ENCODE peak calls at places on chromosomes 2 and 18, in seven cellular contexts. Z is neural progenitor cell, C is hepatocyte, N is HCT116, H is PC-3, A is MM.1S, W is OCI-LY7. I is an unnamed sample.

GRCh38 chr2:121717529-121717928 is 19.1 kb downstream of the NIFK start:
- DNase-seq in N (no peak), W (no peak), C (no peak), Z (no peak), A (no peak), H (no peak), I (no peak)

GRCh38 chr2:64267699-64268098 is 123.5 kb upstream of the PELI1 start:
- DNase-seq in N (no peak), A (no peak), H (no peak), W (no peak), C (no peak), Z (peak), I (no peak)

GRCh38 chr2:235810297-235810696 is 316.5 kb downstream of the AGAP1 start:
- DNase-seq in Z (no peak), H (no peak), A (no peak), C (no peak), N (no peak), W (no peak), I (no peak)

GRCh38 chr2:15271941-15272340 is 289.2 kb downstream of the NBAS start:
- DNase-seq in W (no peak), A (no peak), H (no peak), Z (no peak), C (no peak), N (no peak), I (peak)

GRCh38 chr2:110114007-110114591 is 1.5 kb downstream of the MALL start:
- DNase-seq in Z (no peak), N (peak), H (peak), C (peak), W (no peak), A (no peak), I (peak)

GRCh38 chr2:189548686-189549439 is 31.7 kb downstream of the SLC40A1 start:
- DNase-seq in Z (no peak), H (peak), C (no peak), N (no peak), A (no peak), W (no peak), I (no peak)

GRCh38 chr2:233060500-233061006 is 411 bp downstream of the INPP5D start:
- DNase-seq in W (peak), N (no peak), Z (no peak), A (peak), H (no peak), C (no peak), I (no peak)

GRCh38 chr2:203683932-203684556 is 22.4 kb upstream of the CD28 start:
- DNase-seq in N (no peak), H (peak), W (no peak), A (peak), C (peak), Z (no peak), I (peak)

GRCh38 chr2:206783718-206784117 is 18.3 kb downstream of the FASTKD2 start:
- DNase-seq in N (no peak), Z (peak), C (no peak), A (no peak), H (peak), W (no peak), I (peak)

GRCh38 chr2:9574314-9574713 is 18.7 kb upstream of the ADAM17 start:
- DNase-seq in W (no peak), H (no peak), N (no peak), A (no peak), C (no peak), Z (no peak), I (peak)

GRCh38 chr2:128642316-128642715 is 323.6 kb upstream of the HS6ST1 start:
- DNase-seq in C (no peak), N (no peak), A (no peak), W (no peak), H (no peak), Z (no peak), I (no peak)

GRCh38 chr18:27695054-27695453 is 481.9 kb downstream of the CDH2 start:
- DNase-seq in Z (no peak), C (no peak), A (no peak), N (no peak), H (no peak), W (no peak), I (no peak)

GRCh38 chr2:37570773-37571570 is 100.5 kb downstream of the CDC42EP3 start:
- DNase-seq in W (no peak), H (peak), C (peak), A (no peak), Z (no peak), N (no peak), I (peak)

GRCh38 chr18:79944746-79945117 is 6.7 kb downstream of the SLC66A2 start:
- DNase-seq in A (no peak), H (no peak), Z (no peak), C (no peak), N (no peak), W (no peak), I (no peak)

GRCh38 chr2:205763708-205764501 is 81.6 kb downstream of the NRP2 start:
- DNase-seq in W (no peak), H (no peak), C (peak), A (no peak), Z (peak), N (no peak), I (peak)

GRCh38 chr2:51013060-51013746 is 18.7 kb downstream of the NRXN1 start:
- DNase-seq in H (peak), C (peak), A (peak), Z (peak), W (peak), N (peak), I (no peak)

GRCh38 chr2:39455826-39456225 is 18.7 kb upstream of the MAP4K3 start:
- DNase-seq in N (no peak), H (peak), W (no peak), Z (no peak), C (no peak), A (no peak), I (no peak)

GRCh38 chr2:51921076-51921475 is 889.1 kb upstream of the NRXN1 start:
- DNase-seq in A (no peak), H (peak), C (no peak), W (no peak), N (no peak), Z (no peak), I (no peak)

GRCh38 chr2:149307014-149307413 is 23.4 kb upstream of the LYPD6 start:
- DNase-seq in H (no peak), W (no peak), A (no peak), Z (no peak), C (no peak), N (no peak), I (no peak)

GRCh38 chr18:23331091-23331920 is 121.8 kb upstream of the RIOK3 start:
- DNase-seq in N (no peak), H (peak), C (peak), A (no peak), Z (no peak), W (no peak), I (no peak)

GRCh38 chr2:191961556-191961955 is 114.7 kb upstream of the CAVIN2 start:
- DNase-seq in H (no peak), W (no peak), N (no peak), A (no peak), Z (no peak), C (no peak), I (no peak)

GRCh38 chr18:53944721-53945120 is 279.7 kb downstream of the MBD2 start:
- DNase-seq in N (no peak), A (no peak), H (no peak), W (no peak), C (no peak), Z (peak), I (no peak)

GRCh38 chr2:133271105-133271504 is 297.2 kb downstream of the NCKAP5 start:
- DNase-seq in C (no peak), A (no peak), W (no peak), N (no peak), Z (no peak), H (peak), I (no peak)

DNA sequence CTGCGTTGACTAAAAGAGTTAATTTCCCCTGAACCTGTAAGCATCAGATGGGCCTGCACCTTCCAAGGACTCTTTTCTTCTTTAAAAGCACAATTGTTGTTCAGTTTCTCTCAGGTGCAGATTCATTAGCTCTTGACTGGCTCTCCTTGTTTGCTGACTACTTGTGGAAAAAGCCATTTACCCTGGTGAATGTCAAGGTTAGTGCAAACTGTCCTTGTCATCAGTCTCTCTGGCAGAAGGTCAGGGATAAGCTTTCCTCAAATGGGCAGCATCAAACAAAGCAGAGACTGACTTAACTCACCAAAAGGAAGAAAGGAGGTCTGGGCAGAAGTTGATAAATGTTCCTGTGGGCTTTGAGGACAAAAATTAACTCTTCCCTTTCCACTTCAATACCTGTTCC is 922.7 kb downstream of the BCL11A start:
- DNase-seq in C (no peak), A (no peak), W (no peak), Z (no peak), N (no peak), H (no peak), I (no peak)
- TF ChIP-seq EZH2phosphoT487 in C (no peak), A (no peak), W (no peak), Z (no peak), N (no peak), H (no peak), I (no peak)

GRCh38 chr2:224591245-224591644 is 6.1 kb upstream of the CUL3 start:
- DNase-seq in C (no peak), Z (no peak), A (no peak), N (no peak), H (no peak), W (no peak), I (no peak)
- H3K4me2 ChIP-seq in C (no peak), Z (no peak), A (no peak), N (no peak), H (no peak), W (no peak), I (no peak)

GRCh38 chr2:200353873-200354272 is 47.4 kb downstream of the SPATS2L start:
- DNase-seq in C (no peak), Z (no peak), W (no peak), N (no peak), A (no peak), H (no peak), I (no peak)
- H2AFZ ChIP-seq in C (no peak), Z (no peak), W (no peak), N (no peak), A (no peak), H (no peak), I (no peak)

DNA sequence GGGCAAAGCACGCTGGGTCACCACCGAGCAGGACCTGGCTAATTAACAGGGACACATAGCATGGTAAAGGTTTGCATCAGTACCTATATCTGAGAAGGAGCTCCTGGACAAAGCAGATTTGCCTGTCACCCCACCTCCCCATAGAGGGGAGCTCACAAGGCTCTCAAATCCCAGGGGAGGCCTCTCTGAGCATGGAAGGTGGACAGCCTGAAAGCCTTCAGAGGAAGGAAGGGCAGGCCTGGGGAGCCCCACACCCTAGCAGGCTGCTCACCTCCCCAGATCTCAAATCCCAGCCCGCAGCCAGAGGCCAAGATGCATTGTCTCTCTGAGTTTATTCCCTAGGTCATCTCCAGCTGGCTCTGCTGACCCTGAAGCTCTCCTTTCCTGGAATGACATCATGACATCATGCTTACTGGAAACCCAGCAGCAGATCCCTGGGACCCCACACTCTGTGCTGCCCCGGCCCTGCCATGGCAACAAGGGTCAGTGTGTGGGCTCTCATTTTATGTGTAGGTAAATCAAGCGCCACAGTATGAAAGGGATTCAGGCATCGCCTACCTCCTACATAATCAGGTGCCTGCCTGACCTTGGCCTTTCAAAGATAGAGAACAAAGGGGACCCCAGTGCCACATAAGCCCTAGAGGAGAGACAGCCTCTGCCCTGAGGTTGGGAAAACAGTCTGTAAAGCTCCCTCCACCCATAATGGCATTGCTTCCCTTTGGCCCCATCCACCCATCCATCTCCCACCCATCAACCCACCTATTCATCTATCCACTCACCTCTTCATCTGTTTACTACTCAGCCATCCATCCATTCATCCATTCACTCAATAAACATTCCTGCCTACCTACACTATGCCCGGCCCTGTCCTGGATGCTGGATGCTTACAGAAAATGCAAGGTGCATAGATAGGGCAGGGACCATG is 15.7 kb upstream of the TEX51 start:
- DNase-seq in H (no peak), A (no peak), Z (no peak), N (no peak), C (no peak), W (no peak), I (no peak)
- TF ChIP-seq EZH2phosphoT487 in H (no peak), A (no peak), Z (no peak), N (no peak), C (no peak), W (no peak), I (no peak)

GRCh38 chr2:194714541-194714940 is 942.5 kb upstream of the SLC39A10 start:
- DNase-seq in H (peak), N (no peak), W (no peak), C (no peak), Z (no peak), A (no peak), I (no peak)
- H3K4me2 ChIP-seq in H (no peak), N (no peak), W (no peak), C (no peak), Z (no peak), A (no peak), I (no peak)